ENCODE peak calls at places on chromosomes 11 and 22, in ten cellular contexts. N, J, R, I, B, Q, W, Z, E and M are unnamed samples.

GRCh38 chr22:45640291-45640940 is 31.2 kb upstream of the ATXN10 start:
- DNase-seq in N (no peak), R (no peak), W (no peak), J (peak; percentile 13), I (no peak), Q (no peak), B (no peak), E (no peak), Z (no peak), M (no peak)

GRCh38 chr22:45976351-45977002 is 485 bp downstream of the WNT7B start:
- DNase-seq in Z (no peak), R (no peak), E (no peak), J (no peak), I (no peak), N (no peak), W (no peak), B (no peak), Q (no peak), M (no peak)

GRCh38 chr22:43293259-43293658 is 49.9 kb downstream of the SCUBE1 start:
- DNase-seq in W (no peak), R (peak; percentile 88), J (no peak), Q (no peak), N (peak; percentile 52), I (no peak), B (no peak), E (peak; percentile 31), Z (peak; percentile 17), M (peak; percentile 84)

GRCh38 chr22:22554324-22555284 is 4.5 kb downstream of the PRAME start:
- DNase-seq in W (peak; percentile 57), B (no peak), Q (no peak), Z (no peak), E (no peak), N (no peak), J (no peak), R (no peak), I (no peak), M (no peak)

GRCh38 chr11:123454060-123454651 is 24.1 kb downstream of the GRAMD1B start:
- DNase-seq in B (no peak), Q (no peak), R (peak; percentile 88), N (no peak), I (no peak), E (no peak), Z (no peak), W (no peak), J (peak; percentile 39), M (no peak)

GRCh38 chr11:6232899-6233298 is 1.5 kb downstream of the FHIP1B start:
- DNase-seq in Q (no peak), E (no peak), R (no peak), I (no peak), B (no peak), W (no peak), N (no peak), Z (no peak), J (no peak), M (no peak)

GRCh38 chr22:42446151-42446550 is 13.9 kb upstream of the NFAM1 start:
- DNase-seq in W (no peak), N (no peak), J (no peak), I (no peak), Q (no peak), E (no peak), R (no peak), Z (no peak), B (no peak), M (no peak)

GRCh38 chr11:115916596-115916995 is 412.4 kb upstream of the CADM1 start:
- DNase-seq in B (no peak), E (no peak), I (no peak), J (peak; percentile 68), R (no peak), Q (no peak), N (no peak), Z (no peak), W (no peak), M (no peak)

GRCh38 chr11:19727246-19727645 is 14.6 kb downstream of the NAV2 start:
- DNase-seq in N (no peak), E (no peak), W (no peak), B (no peak), I (no peak), J (peak; percentile 34), R (peak; percentile 67), Z (no peak), Q (peak; percentile 79), M (peak; percentile 77)

GRCh38 chr11:19890308-19890707 is 177.7 kb downstream of the NAV2 start:
- DNase-seq in Q (peak; percentile 59), W (no peak), B (no peak), N (no peak), J (peak; percentile 94), R (peak; percentile 97), I (no peak), Z (no peak), E (no peak), M (peak; percentile 65)

GRCh38 chr11:62054484-62055121 is 69.2 kb upstream of the INCENP start:
- DNase-seq in Z (no peak), N (peak; percentile 79), E (no peak), W (no peak), B (peak; percentile 21), I (no peak), J (peak; percentile 46), Q (no peak), R (peak; percentile 55), M (peak; percentile 25)

GRCh38 chr11:78050964-78051831 is 12.5 kb upstream of the THRSP start:
- DNase-seq in E (no peak), R (peak; percentile 85), Q (no peak), W (no peak), Z (no peak), J (peak; percentile 88), B (no peak), I (no peak), N (no peak), M (peak; percentile 45)

GRCh38 chr22:47605886-47606285 is 843.4 kb downstream of the TBC1D22A start:
- DNase-seq in Q (no peak), J (no peak), N (no peak), Z (no peak), R (no peak), E (no peak), B (no peak), W (no peak), I (no peak), M (no peak)

GRCh38 chr22:43994416-43994815 is 29.7 kb upstream of the PARVB start:
- DNase-seq in B (no peak), I (no peak), W (no peak), Z (no peak), R (no peak), J (no peak), Q (no peak), E (no peak), N (no peak), M (no peak)

GRCh38 chr11:117554601-117555333 is 227.1 kb downstream of the CEP164 start:
- DNase-seq in I (no peak), Z (no peak), N (no peak), B (no peak), W (no peak), Q (no peak), J (no peak), R (no peak), E (no peak), M (no peak)

GRCh38 chr22:45335854-45336492 is 26.2 kb downstream of the FAM118A start:
- DNase-seq in Z (no peak), W (no peak), R (no peak), Q (no peak), I (no peak), N (no peak), E (no peak), B (no peak), J (no peak), M (no peak)

GRCh38 chr22:30236875-30237274 is 9.7 kb downstream of the LIF start:
- DNase-seq in Q (no peak), I (no peak), E (no peak), N (no peak), B (no peak), Z (no peak), W (no peak), J (no peak), R (no peak), M (no peak)

GRCh38 chr22:37213218-37213855 is 1.1 kb upstream of the SSTR3 start:
- DNase-seq in Q (no peak), W (no peak), Z (no peak), I (no peak), R (no peak), B (no peak), J (no peak), N (no peak), E (no peak), M (no peak)

GRCh38 chr22:22810471-22810870 is 77.1 kb upstream of the IGLL5 start:
- DNase-seq in E (no peak), N (no peak), Q (no peak), R (no peak), B (no peak), J (no peak), I (no peak), Z (no peak), W (no peak), M (no peak)

GRCh38 chr22:37697540-37697835 is 640 bp downstream of the TRIOBP start:
- DNase-seq in R (no peak), I (no peak), Q (no peak), J (no peak), W (no peak), N (no peak), Z (no peak), E (no peak), B (no peak), M (no peak)

GRCh38 chr11:86034710-86035109 is 34.2 kb downstream of the PICALM start:
- DNase-seq in W (no peak), I (no peak), E (no peak), N (no peak), R (no peak), J (no peak), Q (no peak), Z (no peak), B (no peak), M (no peak)